ENCODE peak calls at places on chromosomes 13 and 19, in four cellular contexts. One of them, this sample, is unnamed.

GRCh38 chr13:24292476-24292875 is 16.9 kb upstream of the C1QTNF9 start:
- DNase-seq in heart right ventricle: no peak
- DNase-seq in stimulated activated CD8-positive, alpha-beta memory T cell treated with anti-CD3 and anti-CD28 coated beads, Interleukin-4, amount 100 ng/mL, for 48 hours: no peak
- DNase-seq in GM23248: no peak
- DNase-seq in this sample: no peak

GRCh38 chr13:67230243-67230773 is at the start of gene PCDH9:
- DNase-seq in heart right ventricle: peak; percentile 96
- DNase-seq in stimulated activated CD8-positive, alpha-beta memory T cell treated with anti-CD3 and anti-CD28 coated beads, Interleukin-4, amount 100 ng/mL, for 48 hours: peak; percentile 89
- DNase-seq in GM23248: peak; percentile 96
- DNase-seq in this sample: peak; percentile 92

GRCh38 chr19:2097330-2098327 is 914 bp downstream of the IZUMO4 start:
- DNase-seq in heart right ventricle: no peak
- DNase-seq in stimulated activated CD8-positive, alpha-beta memory T cell treated with anti-CD3 and anti-CD28 coated beads, Interleukin-4, amount 100 ng/mL, for 48 hours: peak; percentile 65
- DNase-seq in GM23248: peak; percentile 14
- DNase-seq in this sample: no peak

GRCh38 chr19:47779524-47780214 is 1.2 kb downstream of the SELENOW start:
- DNase-seq in heart right ventricle: peak; percentile 87
- DNase-seq in stimulated activated CD8-positive, alpha-beta memory T cell treated with anti-CD3 and anti-CD28 coated beads, Interleukin-4, amount 100 ng/mL, for 48 hours: no peak
- DNase-seq in GM23248: peak; percentile 44
- DNase-seq in this sample: no peak

GRCh38 chr19:11138659-11139526 is 16.7 kb downstream of the SPC24 start:
- DNase-seq in heart right ventricle: peak; percentile 83
- DNase-seq in stimulated activated CD8-positive, alpha-beta memory T cell treated with anti-CD3 and anti-CD28 coated beads, Interleukin-4, amount 100 ng/mL, for 48 hours: no peak
- DNase-seq in GM23248: peak; percentile 93
- DNase-seq in this sample: peak; percentile 78

GRCh38 chr19:46762245-46762890 is 16.1 kb upstream of the STRN4 start:
- DNase-seq in heart right ventricle: no peak
- DNase-seq in stimulated activated CD8-positive, alpha-beta memory T cell treated with anti-CD3 and anti-CD28 coated beads, Interleukin-4, amount 100 ng/mL, for 48 hours: no peak
- DNase-seq in GM23248: no peak
- DNase-seq in this sample: no peak

GRCh38 chr19:16180611-16181010 is 4.6 kb upstream of the FAM32A start:
- DNase-seq in heart right ventricle: no peak
- DNase-seq in stimulated activated CD8-positive, alpha-beta memory T cell treated with anti-CD3 and anti-CD28 coated beads, Interleukin-4, amount 100 ng/mL, for 48 hours: no peak
- DNase-seq in GM23248: peak; percentile 81
- DNase-seq in this sample: no peak

GRCh38 chr13:37011002-37011401 is 10.4 kb downstream of the EXOSC8 start:
- DNase-seq in heart right ventricle: no peak
- DNase-seq in stimulated activated CD8-positive, alpha-beta memory T cell treated with anti-CD3 and anti-CD28 coated beads, Interleukin-4, amount 100 ng/mL, for 48 hours: no peak
- DNase-seq in GM23248: no peak
- DNase-seq in this sample: no peak

GRCh38 chr13:61029064-61029463 is 386.6 kb downstream of the PCDH20 start:
- DNase-seq in heart right ventricle: no peak
- DNase-seq in stimulated activated CD8-positive, alpha-beta memory T cell treated with anti-CD3 and anti-CD28 coated beads, Interleukin-4, amount 100 ng/mL, for 48 hours: no peak
- DNase-seq in GM23248: no peak
- DNase-seq in this sample: peak; percentile 27

GRCh38 chr13:24280722-24281121 is 28.7 kb upstream of the C1QTNF9 start:
- DNase-seq in heart right ventricle: no peak
- DNase-seq in stimulated activated CD8-positive, alpha-beta memory T cell treated with anti-CD3 and anti-CD28 coated beads, Interleukin-4, amount 100 ng/mL, for 48 hours: no peak
- DNase-seq in GM23248: no peak
- DNase-seq in this sample: no peak

GRCh38 chr19:17424743-17425365 is 5.0 kb downstream of the MVB12A start:
- DNase-seq in heart right ventricle: no peak
- DNase-seq in stimulated activated CD8-positive, alpha-beta memory T cell treated with anti-CD3 and anti-CD28 coated beads, Interleukin-4, amount 100 ng/mL, for 48 hours: peak; percentile 61
- DNase-seq in GM23248: peak; percentile 24
- DNase-seq in this sample: peak; percentile 89

GRCh38 chr13:49635599-49636433 is 7.5 kb downstream of the ARL11 start:
- DNase-seq in heart right ventricle: peak; percentile 54
- DNase-seq in stimulated activated CD8-positive, alpha-beta memory T cell treated with anti-CD3 and anti-CD28 coated beads, Interleukin-4, amount 100 ng/mL, for 48 hours: peak; percentile 29
- DNase-seq in GM23248: no peak
- DNase-seq in this sample: no peak

GRCh38 chr13:97359181-97360057 is 74.5 kb upstream of the RAP2A start:
- DNase-seq in heart right ventricle: peak; percentile 62
- DNase-seq in stimulated activated CD8-positive, alpha-beta memory T cell treated with anti-CD3 and anti-CD28 coated beads, Interleukin-4, amount 100 ng/mL, for 48 hours: peak; percentile 47
- DNase-seq in GM23248: peak; percentile 90
- DNase-seq in this sample: peak; percentile 72

GRCh38 chr13:33284916-33285315 is 639 bp downstream of the STARD13 start:
- DNase-seq in heart right ventricle: no peak
- DNase-seq in stimulated activated CD8-positive, alpha-beta memory T cell treated with anti-CD3 and anti-CD28 coated beads, Interleukin-4, amount 100 ng/mL, for 48 hours: no peak
- DNase-seq in GM23248: peak; percentile 69
- DNase-seq in this sample: no peak

GRCh38 chr13:109275848-109276247 is 510.5 kb downstream of the IRS2 start:
- DNase-seq in heart right ventricle: no peak
- DNase-seq in stimulated activated CD8-positive, alpha-beta memory T cell treated with anti-CD3 and anti-CD28 coated beads, Interleukin-4, amount 100 ng/mL, for 48 hours: no peak
- DNase-seq in GM23248: peak; percentile 33
- DNase-seq in this sample: peak; percentile 64

GRCh38 chr13:110338441-110339101 is 31.5 kb downstream of the COL4A2 start:
- DNase-seq in heart right ventricle: peak; percentile 70
- DNase-seq in stimulated activated CD8-positive, alpha-beta memory T cell treated with anti-CD3 and anti-CD28 coated beads, Interleukin-4, amount 100 ng/mL, for 48 hours: no peak
- DNase-seq in GM23248: peak; percentile 41
- DNase-seq in this sample: no peak

GRCh38 chr13:42377640-42378382 is 105.9 kb downstream of the AKAP11 start:
- DNase-seq in heart right ventricle: no peak
- DNase-seq in stimulated activated CD8-positive, alpha-beta memory T cell treated with anti-CD3 and anti-CD28 coated beads, Interleukin-4, amount 100 ng/mL, for 48 hours: peak; percentile 56
- DNase-seq in GM23248: no peak
- DNase-seq in this sample: no peak

GRCh38 chr13:111385182-111385857 is 64.9 kb downstream of the TEX29 start:
- DNase-seq in heart right ventricle: no peak
- DNase-seq in stimulated activated CD8-positive, alpha-beta memory T cell treated with anti-CD3 and anti-CD28 coated beads, Interleukin-4, amount 100 ng/mL, for 48 hours: no peak
- DNase-seq in GM23248: no peak
- DNase-seq in this sample: no peak

GRCh38 chr13:24184855-24185254 is 24.3 kb downstream of the SPATA13 start:
- DNase-seq in heart right ventricle: no peak
- DNase-seq in stimulated activated CD8-positive, alpha-beta memory T cell treated with anti-CD3 and anti-CD28 coated beads, Interleukin-4, amount 100 ng/mL, for 48 hours: no peak
- DNase-seq in GM23248: no peak
- DNase-seq in this sample: no peak

GRCh38 chr13:113637262-113638160 is 20.5 kb downstream of the ATP4B start:
- DNase-seq in heart right ventricle: no peak
- DNase-seq in stimulated activated CD8-positive, alpha-beta memory T cell treated with anti-CD3 and anti-CD28 coated beads, Interleukin-4, amount 100 ng/mL, for 48 hours: no peak
- DNase-seq in GM23248: no peak
- DNase-seq in this sample: peak; percentile 7

GRCh38 chr13:75789451-75790197 is 153.5 kb downstream of the LMO7 start:
- DNase-seq in heart right ventricle: no peak
- DNase-seq in stimulated activated CD8-positive, alpha-beta memory T cell treated with anti-CD3 and anti-CD28 coated beads, Interleukin-4, amount 100 ng/mL, for 48 hours: no peak
- DNase-seq in GM23248: peak; percentile 10
- DNase-seq in this sample: no peak

GRCh38 chr13:94707400-94708021 is 4.8 kb downstream of the SOX21 start:
- DNase-seq in heart right ventricle: no peak
- DNase-seq in stimulated activated CD8-positive, alpha-beta memory T cell treated with anti-CD3 and anti-CD28 coated beads, Interleukin-4, amount 100 ng/mL, for 48 hours: peak; percentile 25
- DNase-seq in GM23248: no peak
- DNase-seq in this sample: peak; percentile 61

GRCh38 chr13:54980651-54981050 is 1952.0 kb downstream of the OLFM4 start:
- DNase-seq in heart right ventricle: no peak
- DNase-seq in stimulated activated CD8-positive, alpha-beta memory T cell treated with anti-CD3 and anti-CD28 coated beads, Interleukin-4, amount 100 ng/mL, for 48 hours: no peak
- DNase-seq in GM23248: no peak
- DNase-seq in this sample: no peak

GRCh38 chr19:10583021-10583776 is 3.9 kb downstream of the AP1M2 start:
- DNase-seq in heart right ventricle: no peak
- DNase-seq in stimulated activated CD8-positive, alpha-beta memory T cell treated with anti-CD3 and anti-CD28 coated beads, Interleukin-4, amount 100 ng/mL, for 48 hours: no peak
- DNase-seq in GM23248: no peak
- DNase-seq in this sample: no peak

GRCh38 chr13:31767175-31767900 is 28.0 kb downstream of the RXFP2 start:
- DNase-seq in heart right ventricle: no peak
- DNase-seq in stimulated activated CD8-positive, alpha-beta memory T cell treated with anti-CD3 and anti-CD28 coated beads, Interleukin-4, amount 100 ng/mL, for 48 hours: no peak
- DNase-seq in GM23248: peak; percentile 88
- DNase-seq in this sample: no peak

GRCh38 chr19:15449620-15450527 is at the start of gene WIZ:
- DNase-seq in heart right ventricle: peak; percentile 89
- DNase-seq in stimulated activated CD8-positive, alpha-beta memory T cell treated with anti-CD3 and anti-CD28 coated beads, Interleukin-4, amount 100 ng/mL, for 48 hours: peak; percentile 89
- DNase-seq in GM23248: peak; percentile 87
- DNase-seq in this sample: peak; percentile 86

GRCh38 chr13:113904411-113904810 is 40.5 kb upstream of the GAS6 start:
- DNase-seq in heart right ventricle: peak; percentile 62
- DNase-seq in stimulated activated CD8-positive, alpha-beta memory T cell treated with anti-CD3 and anti-CD28 coated beads, Interleukin-4, amount 100 ng/mL, for 48 hours: peak; percentile 35
- DNase-seq in GM23248: peak; percentile 72
- DNase-seq in this sample: peak; percentile 88

GRCh38 chr19:33514885-33515485 is 6.6 kb downstream of the PEPD start:
- DNase-seq in heart right ventricle: no peak
- DNase-seq in stimulated activated CD8-positive, alpha-beta memory T cell treated with anti-CD3 and anti-CD28 coated beads, Interleukin-4, amount 100 ng/mL, for 48 hours: no peak
- DNase-seq in GM23248: peak; percentile 37
- DNase-seq in this sample: no peak

GRCh38 chr19:12333162-12334159 is at the start of gene ZNF563:
- DNase-seq in heart right ventricle: peak; percentile 98
- DNase-seq in stimulated activated CD8-positive, alpha-beta memory T cell treated with anti-CD3 and anti-CD28 coated beads, Interleukin-4, amount 100 ng/mL, for 48 hours: peak; percentile 99
- DNase-seq in GM23248: peak; percentile 97
- DNase-seq in this sample: peak; percentile 99

GRCh38 chr13:48892311-48892710 is 83.4 kb upstream of the FNDC3A start:
- DNase-seq in heart right ventricle: no peak
- DNase-seq in stimulated activated CD8-positive, alpha-beta memory T cell treated with anti-CD3 and anti-CD28 coated beads, Interleukin-4, amount 100 ng/mL, for 48 hours: no peak
- DNase-seq in GM23248: peak; percentile 95
- DNase-seq in this sample: no peak

GRCh38 chr13:97267418-97268059 is 45.4 kb downstream of the MBNL2 start:
- DNase-seq in heart right ventricle: no peak
- DNase-seq in stimulated activated CD8-positive, alpha-beta memory T cell treated with anti-CD3 and anti-CD28 coated beads, Interleukin-4, amount 100 ng/mL, for 48 hours: no peak
- DNase-seq in GM23248: no peak
- DNase-seq in this sample: no peak

GRCh38 chr19:14383898-14384669 is 2.8 kb downstream of the ADGRE5 start:
- DNase-seq in heart right ventricle: no peak
- DNase-seq in stimulated activated CD8-positive, alpha-beta memory T cell treated with anti-CD3 and anti-CD28 coated beads, Interleukin-4, amount 100 ng/mL, for 48 hours: peak; percentile 76
- DNase-seq in GM23248: peak; percentile 88
- DNase-seq in this sample: no peak

GRCh38 chr13:112699318-112699918 is 9.6 kb downstream of the ATP11A start:
- DNase-seq in heart right ventricle: no peak
- DNase-seq in stimulated activated CD8-positive, alpha-beta memory T cell treated with anti-CD3 and anti-CD28 coated beads, Interleukin-4, amount 100 ng/mL, for 48 hours: no peak
- DNase-seq in GM23248: no peak
- DNase-seq in this sample: no peak

GRCh38 chr13:46831588-46832194 is 34.7 kb upstream of the ESD start:
- DNase-seq in heart right ventricle: peak; percentile 24
- DNase-seq in stimulated activated CD8-positive, alpha-beta memory T cell treated with anti-CD3 and anti-CD28 coated beads, Interleukin-4, amount 100 ng/mL, for 48 hours: peak; percentile 62
- DNase-seq in GM23248: peak; percentile 57
- DNase-seq in this sample: peak; percentile 23